ENCODE peak calls at places on chromosomes 12 and 14, in eight cellular contexts. C, X, E, K, A, S, Z and D are unnamed samples.

GRCh38 chr12:7844131-7844530 is 28.6 kb downstream of the SLC2A14 start:
- DNase-seq in C (no peak), X (no peak), E (no peak), K (no peak), A (no peak), S (no peak), Z (no peak), D (no peak)

GRCh38 chr14:80211143-80212024 is at the start of gene DIO2:
- DNase-seq in C (no peak), X (peak; percentile 65), E (no peak), K (no peak), A (no peak), S (no peak), Z (no peak), D (peak; percentile 64)

GRCh38 chr14:22099942-22100763 is 426.5 kb upstream of the OR4E1 start:
- DNase-seq in C (peak; percentile 11), X (peak; percentile 11), E (peak; percentile 60), K (no peak), A (peak; percentile 63), S (peak; percentile 39), Z (no peak), D (peak; percentile 79)

GRCh38 chr14:96627811-96628775 is 125.9 kb downstream of the PAPOLA start:
- DNase-seq in C (no peak), X (no peak), E (no peak), K (no peak), A (no peak), S (no peak), Z (no peak), D (no peak)

GRCh38 chr12:66756631-66757030 is 77.8 kb upstream of the GRIP1 start:
- DNase-seq in C (no peak), X (no peak), E (no peak), K (no peak), A (no peak), S (no peak), Z (no peak), D (no peak)

GRCh38 chr14:101174522-101174838 is 271.0 kb upstream of the RTL1 start:
- DNase-seq in C (no peak), X (no peak), E (no peak), K (no peak), A (no peak), S (no peak), Z (no peak), D (no peak)

GRCh38 chr14:104445832-104446381 is 133.7 kb upstream of the C14orf180 start:
- DNase-seq in C (no peak), X (no peak), E (no peak), K (no peak), A (no peak), S (no peak), Z (no peak), D (peak; percentile 26)

GRCh38 chr14:80491131-80491530 is 279.8 kb upstream of the DIO2 start:
- DNase-seq in C (no peak), X (peak; percentile 72), E (no peak), K (no peak), A (no peak), S (no peak), Z (no peak), D (peak; percentile 82)

GRCh38 chr12:76706099-76706498 is 57.8 kb upstream of the ZDHHC17 start:
- DNase-seq in C (no peak), X (no peak), E (no peak), K (no peak), A (peak; percentile 8), S (no peak), Z (no peak), D (no peak)

GRCh38 chr12:1972856-1973317 is 31.4 kb downstream of the DCP1B start:
- DNase-seq in C (no peak), X (peak; percentile 49), E (no peak), K (no peak), A (no peak), S (no peak), Z (peak; percentile 50), D (peak; percentile 67)

GRCh38 chr14:55599250-55599879 is 19.4 kb downstream of the KTN1 start:
- DNase-seq in C (no peak), X (no peak), E (peak; percentile 61), K (no peak), A (no peak), S (no peak), Z (no peak), D (peak; percentile 62)

GRCh38 chr12:6460751-6461371 is 9.0 kb downstream of the TAPBPL start:
- DNase-seq in C (no peak), X (no peak), E (no peak), K (no peak), A (peak; percentile 57), S (no peak), Z (no peak), D (no peak)

GRCh38 chr14:21669284-21669683 is 4.3 kb downstream of the OR4E1 start:
- DNase-seq in C (no peak), X (no peak), E (no peak), K (no peak), A (no peak), S (no peak), Z (no peak), D (no peak)

GRCh38 chr12:86777335-86777734 is 521.1 kb upstream of the MGAT4C start:
- DNase-seq in C (no peak), X (no peak), E (no peak), K (no peak), A (no peak), S (no peak), Z (no peak), D (no peak)

GRCh38 chr14:77593501-77593911 is 22.9 kb downstream of the SPTLC2 start:
- DNase-seq in C (no peak), X (no peak), E (no peak), K (no peak), A (peak; percentile 64), S (no peak), Z (no peak), D (no peak)

GRCh38 chr14:101823511-101824120 is 62.1 kb downstream of the PPP2R5C start:
- DNase-seq in C (no peak), X (peak; percentile 31), E (no peak), K (no peak), A (peak; percentile 82), S (no peak), Z (no peak), D (no peak)

GRCh38 chr14:76256545-76256944 is 104.8 kb downstream of the GPATCH2L start:
- DNase-seq in C (no peak), X (no peak), E (no peak), K (no peak), A (no peak), S (no peak), Z (no peak), D (no peak)

GRCh38 chr14:23068792-23069412 is 11.6 kb upstream of the CDH24 start:
- DNase-seq in C (no peak), X (peak; percentile 90), E (peak; percentile 82), K (no peak), A (peak; percentile 81), S (peak; percentile 78), Z (peak; percentile 70), D (peak; percentile 69)

GRCh38 chr14:76938092-76938500 is 90.4 kb downstream of the IRF2BPL start:
- DNase-seq in C (no peak), X (no peak), E (no peak), K (no peak), A (no peak), S (no peak), Z (no peak), D (no peak)

GRCh38 chr14:53525608-53526007 is 372.5 kb upstream of the DDHD1 start:
- DNase-seq in C (no peak), X (peak; percentile 62), E (no peak), K (no peak), A (no peak), S (no peak), Z (no peak), D (no peak)

GRCh38 chr12:109744991-109745942 is 31.6 kb downstream of the FAM222A start:
- DNase-seq in C (no peak), X (no peak), E (no peak), K (no peak), A (no peak), S (no peak), Z (no peak), D (peak; percentile 2)

GRCh38 chr12:99960312-99960711 is 24.4 kb downstream of the ANKS1B start:
- DNase-seq in C (no peak), X (no peak), E (no peak), K (peak; percentile 82), A (no peak), S (peak; percentile 7), Z (no peak), D (no peak)

GRCh38 chr12:13362260-13362841 is 165.8 kb downstream of the EMP1 start:
- DNase-seq in C (no peak), X (peak; percentile 80), E (peak; percentile 29), K (peak; percentile 83), A (peak; percentile 1), S (no peak), Z (no peak), D (peak; percentile 59)

GRCh38 chr12:26691234-26691970 is 141.6 kb downstream of the ITPR2 start:
- DNase-seq in C (no peak), X (peak; percentile 87), E (peak; percentile 60), K (no peak), A (no peak), S (peak; percentile 84), Z (peak; percentile 90), D (no peak)

GRCh38 chr12:31506907-31507306 is 84.0 kb downstream of the DENND5B start:
- DNase-seq in C (no peak), X (no peak), E (no peak), K (no peak), A (no peak), S (peak; percentile 73), Z (no peak), D (no peak)

GRCh38 chr14:55073856-55074255 is 22.4 kb downstream of the MAPK1IP1L start:
- DNase-seq in C (no peak), X (peak; percentile 62), E (no peak), K (no peak), A (no peak), S (no peak), Z (no peak), D (no peak)

GRCh38 chr12:13102481-13103195 is 829 bp downstream of the GSG1 start:
- DNase-seq in C (no peak), X (peak; percentile 40), E (no peak), K (no peak), A (no peak), S (no peak), Z (no peak), D (no peak)

GRCh38 chr14:29037428-29037827 is 270.8 kb downstream of the FOXG1 start:
- DNase-seq in C (no peak), X (no peak), E (no peak), K (no peak), A (no peak), S (no peak), Z (no peak), D (no peak)

GRCh38 chr12:118189761-118190181 is 53.8 kb downstream of the PEBP1 start:
- DNase-seq in C (no peak), X (peak; percentile 29), E (no peak), K (peak; percentile 81), A (no peak), S (no peak), Z (no peak), D (peak; percentile 47)